ENCODE peak calls at places on chromosome X, in five cellular contexts. N, M, A, U and G are unnamed samples.

GRCh38 chrX:47156611-47157520 is 11.8 kb downstream of the RBM10 start:
- DNase-seq in N (no peak), M (no peak), A (no peak), U (no peak), G (no peak)

GRCh38 chrX:153827016-153827415 is 3.3 kb downstream of the PDZD4 start:
- DNase-seq in A (no peak), N (no peak), M (no peak), U (no peak), G (no peak)

GRCh38 chrX:67558267-67558666 is 14.4 kb downstream of the AR start:
- DNase-seq in U (no peak), M (no peak), N (no peak), A (no peak), G (no peak)

GRCh38 chrX:13899607-13900006 is 82.7 kb upstream of the GPM6B start:
- DNase-seq in M (no peak), N (no peak), U (no peak), A (no peak), G (peak)

GRCh38 chrX:38260231-38260630 is 39.6 kb upstream of the SRPX start:
- DNase-seq in A (no peak), M (peak), U (peak), N (peak), G (peak)

GRCh38 chrX:73214366-73215094 is at the start of gene NAP1L2:
- DNase-seq in N (peak), M (peak), A (peak), U (no peak), G (no peak)

GRCh38 chrX:154486396-154487207 is at the start of gene UBL4A:
- DNase-seq in N (peak), M (peak), U (peak), A (no peak), G (peak)

GRCh38 chrX:2677764-2678163 is 13.3 kb upstream of the CD99 start:
- DNase-seq in N (no peak), M (peak), U (peak), A (no peak), G (peak)

GRCh38 chrX:155028192-155028591 is 1.5 kb downstream of the FUNDC2 start:
- DNase-seq in M (no peak), A (no peak), N (no peak), U (no peak), G (no peak)

GRCh38 chrX:1360171-1360570 is 23.6 kb downstream of the IL3RA start:
- DNase-seq in N (no peak), M (no peak), A (no peak), U (no peak), G (no peak)

GRCh38 chrX:21883258-21883657 is 27.5 kb downstream of the YY2 start:
- DNase-seq in U (no peak), N (no peak), A (no peak), M (no peak), G (peak)

GRCh38 chrX:147522986-147523385 is 388.7 kb upstream of the FMR1 start:
- DNase-seq in M (no peak), N (no peak), A (no peak), U (no peak), G (no peak)

GRCh38 chrX:34467437-34467836 is 189.6 kb downstream of the TMEM47 start:
- DNase-seq in N (no peak), U (peak), A (no peak), M (no peak), G (no peak)

GRCh38 chrX:150664290-150664689 is 28.9 kb upstream of the MTMR1 start:
- DNase-seq in A (no peak), U (peak), M (no peak), N (no peak), G (no peak)

GRCh38 chrX:150575415-150575814 is 7.0 kb downstream of the MTM1 start:
- DNase-seq in A (no peak), N (no peak), M (no peak), U (peak), G (no peak)

GRCh38 chrX:70979136-70979762 is 48.4 kb upstream of the SLC7A3 start:
- DNase-seq in M (peak), A (no peak), N (no peak), U (peak), G (peak)

GRCh38 chrX:132612990-132613564 is 124.2 kb upstream of the MBNL3 start:
- DNase-seq in M (peak), U (peak), N (no peak), A (no peak), G (peak)

GRCh38 chrX:39439910-39440733 is 638.9 kb downstream of the MID1IP1 start:
- DNase-seq in U (no peak), N (no peak), A (no peak), M (no peak), G (no peak)

GRCh38 chrX:151424505-151424904 is 27.5 kb downstream of the VMA21 start:
- DNase-seq in M (no peak), N (no peak), A (no peak), U (no peak), G (no peak)

GRCh38 chrX:118564498-118564897 is 68.9 kb downstream of the DOCK11 start:
- DNase-seq in U (no peak), A (no peak), N (no peak), M (no peak), G (no peak)

GRCh38 chrX:148928803-148929202 is 428.4 kb downstream of the AFF2 start:
- DNase-seq in U (peak), M (no peak), N (no peak), A (no peak), G (no peak)

GRCh38 chrX:479273-479981 is 92.7 kb upstream of the PPP2R3B start:
- DNase-seq in M (no peak), N (no peak), U (no peak), A (no peak), G (no peak)

GRCh38 chrX:103329991-103330390 is at the start of gene TCEAL7:
- DNase-seq in N (no peak), A (no peak), M (peak), U (peak), G (no peak)

GRCh38 chrX:102154900-102155805 is 624 bp downstream of the BEX5 start:
- DNase-seq in U (no peak), M (peak), A (no peak), N (peak), G (no peak)

GRCh38 chrX:46642145-46642544 is 68.6 kb downstream of the CHST7 start:
- DNase-seq in N (no peak), U (peak), A (no peak), M (no peak), G (peak)

GRCh38 chrX:31237189-31237588 is 165.3 kb upstream of the FTHL17 start:
- DNase-seq in N (no peak), A (no peak), U (no peak), M (no peak), G (no peak)

GRCh38 chrX:13791559-13791958 is 25.3 kb downstream of the GPM6B start:
- DNase-seq in A (no peak), U (no peak), M (no peak), N (no peak), G (no peak)

GRCh38 chrX:153507484-153508178 is 9.8 kb upstream of the ATP2B3 start:
- DNase-seq in A (peak), M (peak), U (peak), N (peak), G (peak)

GRCh38 chrX:78092296-78092695 is 11.8 kb upstream of the PGK1 start:
- DNase-seq in A (no peak), M (peak), U (no peak), N (no peak), G (peak)

GRCh38 chrX:141405486-141405877 is 163.2 kb upstream of the SPANXC start:
- DNase-seq in A (no peak), N (no peak), U (no peak), M (no peak), G (peak)

GRCh38 chrX:148535639-148536038 is 35.2 kb downstream of the AFF2 start:
- DNase-seq in A (no peak), U (no peak), N (no peak), M (no peak), G (no peak)

DNA sequence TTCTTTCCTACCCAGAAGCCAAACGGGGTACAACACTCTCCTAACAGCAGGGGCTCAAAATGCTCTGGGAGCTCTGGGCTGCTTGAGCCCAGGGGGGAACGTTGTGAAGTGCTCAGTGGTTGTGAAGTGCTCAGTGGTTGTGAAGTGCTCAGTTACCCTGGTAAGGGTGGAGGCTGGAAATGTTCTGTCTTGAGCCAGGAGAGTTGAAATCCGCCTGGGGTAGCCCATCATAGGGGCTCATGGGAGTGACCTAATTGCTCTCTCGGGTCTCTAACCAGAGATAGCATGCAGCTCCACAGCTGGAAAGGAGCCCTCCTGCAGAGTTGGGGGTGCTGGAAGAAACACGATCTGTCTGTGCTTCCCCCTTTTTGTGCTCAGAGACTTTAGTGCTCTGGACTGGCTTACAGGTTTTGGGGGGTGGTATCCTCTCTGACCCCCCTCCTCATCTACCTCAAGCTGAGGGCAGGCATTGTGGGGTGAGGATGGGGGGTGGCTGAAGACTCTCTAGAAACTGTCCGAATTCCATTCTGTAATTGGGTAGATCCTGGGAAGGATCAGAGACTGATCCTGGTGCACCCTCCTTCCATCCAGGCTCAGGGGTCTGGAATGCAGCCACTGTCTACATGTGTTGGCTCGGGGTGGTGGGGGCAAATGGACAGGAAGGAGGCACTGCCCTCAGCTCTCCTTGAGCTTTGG is 2.7 kb downstream of the EFNB1 start:
- DNase-seq in M (peak), A (no peak), U (no peak), N (no peak), G (peak)
- H2AFZ ChIP-seq in M (no peak), A (no peak), U (no peak), N (no peak), G (no peak)

GRCh38 chrX:9166566-9166909 is 132.6 kb upstream of the FAM9B start:
- DNase-seq in M (no peak), U (no peak), N (no peak), A (no peak), G (no peak)
- H4K91ac ChIP-seq in M (no peak), U (no peak), N (no peak), A (no peak), G (no peak)

DNA sequence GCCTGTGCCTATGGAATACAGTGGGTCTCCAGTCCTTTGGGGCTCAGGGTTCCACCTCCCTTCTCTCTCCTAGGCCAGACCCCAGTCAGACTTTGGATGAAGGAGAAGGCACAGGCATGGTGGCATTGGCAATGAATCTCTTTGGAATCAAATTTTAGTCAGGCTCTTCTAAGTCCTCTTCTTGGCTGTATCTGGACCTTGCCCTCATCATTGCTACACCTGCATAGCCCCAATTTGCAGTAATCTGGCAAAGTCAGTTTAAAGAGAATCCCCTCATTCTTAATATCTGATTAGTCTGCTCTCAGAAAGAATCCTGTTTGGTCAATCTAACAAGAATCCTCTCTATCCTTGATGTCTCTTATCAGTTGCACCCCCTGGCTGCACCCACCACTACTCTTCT is 77.6 kb downstream of the SLC16A2 start:
- DNase-seq in U (no peak), A (no peak), N (no peak), M (no peak), G (no peak)
- H2BK12ac ChIP-seq in U (no peak), A (no peak), N (no peak), M (no peak), G (no peak)

GRCh38 chrX:133649659-133650058 is 234.4 kb upstream of the GPC4 start:
- DNase-seq in U (no peak), N (peak), M (peak), A (peak), G (no peak)

GRCh38 chrX:133648594-133648993 is 233.3 kb upstream of the GPC4 start:
- DNase-seq in N (no peak), M (no peak), U (no peak), A (no peak), G (no peak)

GRCh38 chrX:133640161-133641015 is 225.1 kb upstream of the GPC4 start:
- DNase-seq in U (peak), M (peak), A (peak), N (peak), G (no peak)

GRCh38 chrX:133645977-133646750 is 230.9 kb upstream of the GPC4 start:
- DNase-seq in M (no peak), N (no peak), A (no peak), U (peak), G (peak)

DNA sequence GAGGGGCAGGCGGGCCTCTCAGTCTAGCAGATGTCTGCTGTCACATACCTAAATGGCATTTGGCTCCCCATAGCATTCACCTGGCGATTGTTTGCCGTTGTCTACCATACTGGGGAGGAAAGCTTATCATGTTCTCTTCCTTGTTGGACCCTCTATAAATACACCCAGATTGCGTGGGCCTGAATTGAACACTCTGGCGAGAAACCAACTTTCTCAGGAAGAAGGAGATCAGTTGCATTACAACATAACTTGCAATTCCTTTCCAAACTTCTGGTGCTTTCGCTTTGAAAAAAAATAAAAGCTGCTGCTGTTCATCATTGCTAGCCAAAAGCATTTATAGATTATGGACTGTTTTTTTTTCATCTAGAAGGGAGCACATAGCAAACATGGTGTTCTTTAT is 230.0 kb upstream of the GPC4 start:
- DNase-seq in U (no peak), A (no peak), M (no peak), N (no peak), G (no peak)
- H2AFZ ChIP-seq in U (no peak), A (no peak), M (no peak), N (no peak), G (no peak)

GRCh38 chrX:7127058-7127457 is 20.5 kb upstream of the STS start:
- DNase-seq in M (no peak), A (no peak), U (peak), N (peak), G (no peak)

GRCh38 chrX:7133036-7133412 is 14.5 kb upstream of the STS start:
- DNase-seq in U (peak), N (no peak), A (no peak), M (no peak), G (no peak)

GRCh38 chrX:7131621-7132020 is 15.9 kb upstream of the STS start:
- DNase-seq in A (no peak), U (no peak), N (no peak), M (no peak), G (no peak)

DNA sequence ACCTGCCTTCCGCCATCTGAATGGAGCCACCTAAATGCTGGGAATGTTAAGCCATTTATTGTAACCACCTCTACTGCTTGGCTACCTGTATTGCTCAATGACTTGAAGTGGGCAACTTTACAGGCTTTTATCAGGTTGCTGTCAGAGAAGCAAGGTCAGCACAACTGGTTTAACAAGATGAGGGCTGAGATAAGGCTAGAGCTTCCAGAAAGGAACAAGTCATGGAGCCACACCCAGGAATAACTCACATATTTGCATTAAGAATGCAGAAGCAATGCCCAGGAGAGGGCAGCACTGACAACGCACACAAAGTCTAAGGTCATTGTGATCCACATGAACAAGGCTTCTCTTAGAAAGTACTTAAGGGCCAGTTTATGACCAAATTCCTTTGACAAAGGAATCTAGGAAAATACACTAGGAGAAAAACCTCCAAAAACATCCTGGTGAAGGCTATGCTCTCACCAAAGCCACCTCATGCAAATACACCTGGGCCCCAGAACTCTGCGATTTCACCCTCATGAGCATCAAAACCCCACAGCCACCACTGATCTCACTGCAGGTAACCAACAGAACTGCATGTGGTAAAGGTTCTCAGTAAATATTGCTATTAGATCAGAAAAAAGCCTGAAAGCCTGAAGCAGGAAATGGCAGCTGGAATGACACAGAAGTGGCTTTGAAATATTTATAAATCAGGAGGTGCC is 15.0 kb upstream of the STS start:
- DNase-seq in A (peak), N (no peak), M (peak), U (peak), G (peak)
- H4K91ac ChIP-seq in A (no peak), N (no peak), M (no peak), U (peak), G (no peak)